ENCODE peak calls at places on chromosomes 16 and 17, in ten cellular contexts. U, O, M, J, G, W, P, V, C and H are unnamed samples.

GRCh38 chr16:30641378-30641982 is 9.3 kb upstream of the PRR14 start:
- DNase-seq in V (no peak), U (no peak), C (no peak), G (no peak), W (no peak), O (no peak), M (no peak), J (no peak), P (no peak), H (no peak)

GRCh38 chr17:40707720-40708119 is 4.2 kb upstream of the KRT24 start:
- DNase-seq in C (no peak), O (no peak), V (peak), W (no peak), J (no peak), P (no peak), U (no peak), G (no peak), M (no peak), H (no peak)

GRCh38 chr16:5874899-5875298 is 777.3 kb upstream of the EEF2KMT start:
- DNase-seq in U (no peak), V (no peak), G (no peak), M (no peak), P (no peak), W (no peak), J (no peak), C (peak), O (no peak), H (no peak)

GRCh38 chr17:8701754-8702153 is 42.9 kb downstream of the CCDC42 start:
- DNase-seq in J (no peak), P (no peak), M (no peak), U (no peak), W (no peak), O (no peak), G (no peak), C (no peak), V (no peak), H (no peak)

GRCh38 chr16:82874672-82875071 is 247.9 kb downstream of the CDH13 start:
- DNase-seq in J (no peak), O (no peak), U (no peak), P (no peak), M (no peak), V (no peak), W (no peak), G (no peak), C (no peak), H (no peak)

GRCh38 chr17:7686221-7687071 is 844 bp downstream of the TP53 start:
- DNase-seq in O (peak), U (peak), V (peak), C (no peak), W (peak), G (peak), M (peak), P (peak), J (peak), H (peak)

GRCh38 chr17:73399056-73399455 is 87.3 kb upstream of the CDC42EP4 start:
- DNase-seq in V (no peak), G (no peak), C (no peak), W (no peak), O (no peak), P (no peak), J (no peak), M (no peak), U (no peak), H (no peak)

GRCh38 chr17:5508855-5509254 is 22.5 kb downstream of the MIS12 start:
- DNase-seq in W (no peak), P (no peak), M (no peak), J (no peak), V (peak), U (no peak), C (no peak), O (peak), G (peak), H (no peak)

GRCh38 chr16:58970775-58971174 is 236.7 kb upstream of the GOT2 start:
- DNase-seq in P (no peak), J (no peak), G (no peak), U (no peak), C (no peak), O (peak), V (no peak), M (peak), W (no peak), H (no peak)

GRCh38 chr17:60102632-60103047 is 23.9 kb upstream of the HEATR6 start:
- DNase-seq in J (no peak), M (peak), G (no peak), U (no peak), P (no peak), C (peak), V (no peak), W (peak), O (peak), H (no peak)

GRCh38 chr16:25716186-25716585 is 24.4 kb downstream of the HS3ST4 start:
- DNase-seq in W (no peak), U (no peak), M (no peak), G (peak), C (no peak), V (no peak), J (no peak), O (no peak), P (no peak), H (no peak)

GRCh38 chr17:76793775-76794174 is 55.9 kb downstream of the MFSD11 start:
- DNase-seq in W (peak), V (peak), U (peak), M (no peak), J (no peak), C (peak), O (peak), P (no peak), G (peak), H (peak)